ENCODE peak calls at places on chromosomes 11 and 22, in seven cellular contexts. One of them, this sample, is unnamed.

GRCh38 chr11:13928566-13929251 is 33.8 kb upstream of the SPON1 start:
- DNase-seq in CD4-positive, alpha-beta T cell: no peak
- DNase-seq in astrocyte: peak; percentile 52
- DNase-seq in coronary artery: no peak
- DNase-seq in WTC11: no peak
- DNase-seq in fibroblast of mammary gland: peak; percentile 85
- DNase-seq in BE2C: no peak
- DNase-seq in this sample: no peak

GRCh38 chr22:42114721-42115120 is 15.9 kb downstream of the CYP2D6 start:
- DNase-seq in coronary artery: no peak
- DNase-seq in CD4-positive, alpha-beta T cell: no peak
- DNase-seq in astrocyte: no peak
- DNase-seq in BE2C: peak; percentile 68
- DNase-seq in WTC11: peak; percentile 67
- DNase-seq in fibroblast of mammary gland: peak; percentile 36
- DNase-seq in this sample: no peak

GRCh38 chr22:21052715-21053459 is 7.1 kb downstream of the LRRC74B start:
- DNase-seq in fibroblast of mammary gland: no peak
- DNase-seq in coronary artery: no peak
- DNase-seq in BE2C: no peak
- DNase-seq in CD4-positive, alpha-beta T cell: no peak
- DNase-seq in WTC11: no peak
- DNase-seq in astrocyte: no peak
- DNase-seq in this sample: no peak

GRCh38 chr11:2581931-2582435 is 117.8 kb downstream of the KCNQ1OT1 start:
- DNase-seq in BE2C: peak; percentile 1
- DNase-seq in CD4-positive, alpha-beta T cell: peak; percentile 0
- DNase-seq in astrocyte: no peak
- DNase-seq in WTC11: peak; percentile 10
- DNase-seq in coronary artery: no peak
- DNase-seq in fibroblast of mammary gland: no peak
- DNase-seq in this sample: peak; percentile 28

GRCh38 chr11:84671325-84672019 is 955.7 kb downstream of the DLG2 start:
- DNase-seq in coronary artery: no peak
- DNase-seq in BE2C: no peak
- DNase-seq in CD4-positive, alpha-beta T cell: no peak
- DNase-seq in fibroblast of mammary gland: no peak
- DNase-seq in astrocyte: no peak
- DNase-seq in WTC11: no peak
- DNase-seq in this sample: no peak

GRCh38 chr11:61544466-61544865 is 35.9 kb downstream of the LRRC10B start:
- DNase-seq in WTC11: no peak
- DNase-seq in BE2C: no peak
- DNase-seq in coronary artery: no peak
- DNase-seq in astrocyte: no peak
- DNase-seq in CD4-positive, alpha-beta T cell: no peak
- DNase-seq in fibroblast of mammary gland: no peak
- DNase-seq in this sample: no peak

GRCh38 chr11:36469063-36469462 is 41.0 kb downstream of the TRAF6 start:
- DNase-seq in astrocyte: no peak
- DNase-seq in BE2C: no peak
- DNase-seq in WTC11: peak; percentile 92
- DNase-seq in CD4-positive, alpha-beta T cell: no peak
- DNase-seq in coronary artery: no peak
- DNase-seq in fibroblast of mammary gland: peak; percentile 14
- DNase-seq in this sample: no peak

GRCh38 chr22:43085658-43086606 is 3.3 kb downstream of the TTLL1 start:
- DNase-seq in WTC11: no peak
- DNase-seq in CD4-positive, alpha-beta T cell: no peak
- DNase-seq in astrocyte: no peak
- DNase-seq in BE2C: no peak
- DNase-seq in coronary artery: no peak
- DNase-seq in fibroblast of mammary gland: no peak
- DNase-seq in this sample: no peak

GRCh38 chr11:11972148-11972547 is 36.3 kb downstream of the DKK3 start:
- DNase-seq in astrocyte: no peak
- DNase-seq in fibroblast of mammary gland: no peak
- DNase-seq in CD4-positive, alpha-beta T cell: no peak
- DNase-seq in WTC11: no peak
- DNase-seq in BE2C: peak; percentile 38
- DNase-seq in coronary artery: peak; percentile 67
- DNase-seq in this sample: no peak

GRCh38 chr11:10310301-10310841 is 5.5 kb downstream of the ADM start:
- DNase-seq in coronary artery: no peak
- DNase-seq in astrocyte: no peak
- DNase-seq in BE2C: no peak
- DNase-seq in fibroblast of mammary gland: no peak
- DNase-seq in CD4-positive, alpha-beta T cell: no peak
- DNase-seq in WTC11: no peak
- DNase-seq in this sample: no peak

GRCh38 chr11:75508051-75508561 is 17.6 kb downstream of the GDPD5 start:
- DNase-seq in BE2C: no peak
- DNase-seq in fibroblast of mammary gland: no peak
- DNase-seq in coronary artery: no peak
- DNase-seq in astrocyte: no peak
- DNase-seq in WTC11: no peak
- DNase-seq in CD4-positive, alpha-beta T cell: peak; percentile 51
- DNase-seq in this sample: no peak

GRCh38 chr22:39486951-39487825 is 14.9 kb upstream of the MIEF1 start:
- DNase-seq in WTC11: no peak
- DNase-seq in BE2C: no peak
- DNase-seq in coronary artery: no peak
- DNase-seq in CD4-positive, alpha-beta T cell: no peak
- DNase-seq in fibroblast of mammary gland: no peak
- DNase-seq in astrocyte: no peak
- DNase-seq in this sample: no peak

GRCh38 chr22:42299586-42300285 is 29.3 kb upstream of the TCF20 start:
- DNase-seq in BE2C: no peak
- DNase-seq in WTC11: peak; percentile 61
- DNase-seq in astrocyte: no peak
- DNase-seq in coronary artery: no peak
- DNase-seq in CD4-positive, alpha-beta T cell: peak; percentile 57
- DNase-seq in fibroblast of mammary gland: no peak
- DNase-seq in this sample: peak; percentile 74

GRCh38 chr22:37419916-37420655 is 7.2 kb downstream of the ELFN2 start:
- DNase-seq in astrocyte: peak; percentile 14
- DNase-seq in coronary artery: no peak
- DNase-seq in BE2C: no peak
- DNase-seq in fibroblast of mammary gland: no peak
- DNase-seq in CD4-positive, alpha-beta T cell: no peak
- DNase-seq in WTC11: peak; percentile 64
- DNase-seq in this sample: no peak

GRCh38 chr11:103024086-103024485 is 67.9 kb downstream of the DCUN1D5 start:
- DNase-seq in coronary artery: no peak
- DNase-seq in astrocyte: peak; percentile 84
- DNase-seq in fibroblast of mammary gland: no peak
- DNase-seq in BE2C: no peak
- DNase-seq in CD4-positive, alpha-beta T cell: no peak
- DNase-seq in WTC11: no peak
- DNase-seq in this sample: no peak

GRCh38 chr11:78586452-78587046 is 11.9 kb upstream of the NARS2 start:
- DNase-seq in coronary artery: no peak
- DNase-seq in WTC11: no peak
- DNase-seq in fibroblast of mammary gland: peak; percentile 44
- DNase-seq in astrocyte: no peak
- DNase-seq in BE2C: no peak
- DNase-seq in CD4-positive, alpha-beta T cell: no peak
- DNase-seq in this sample: no peak
- TF ChIP-seq CTCF in coronary artery: no peak
- TF ChIP-seq CTCF in WTC11: peak; percentile 60
- TF ChIP-seq CTCF in fibroblast of mammary gland: peak; percentile 59
- TF ChIP-seq CTCF in astrocyte: peak; percentile 39
- TF ChIP-seq CTCF in BE2C: peak; percentile 65
- TF ChIP-seq CTCF in CD4-positive, alpha-beta T cell: peak; percentile 64
- TF ChIP-seq CTCF in this sample: peak; percentile 76

GRCh38 chr22:38469306-38469781 is 1.4 kb downstream of the KDELR3 start:
- DNase-seq in CD4-positive, alpha-beta T cell: no peak
- DNase-seq in coronary artery: no peak
- DNase-seq in WTC11: no peak
- DNase-seq in astrocyte: no peak
- DNase-seq in BE2C: no peak
- DNase-seq in fibroblast of mammary gland: no peak
- DNase-seq in this sample: no peak

GRCh38 chr22:38465673-38466490 is 2.0 kb upstream of the KDELR3 start:
- DNase-seq in astrocyte: no peak
- DNase-seq in fibroblast of mammary gland: peak; percentile 44
- DNase-seq in WTC11: no peak
- DNase-seq in coronary artery: no peak
- DNase-seq in BE2C: no peak
- DNase-seq in CD4-positive, alpha-beta T cell: no peak
- DNase-seq in this sample: no peak

GRCh38 chr22:38467438-38467903 is 425 bp upstream of the KDELR3 start:
- DNase-seq in coronary artery: no peak
- DNase-seq in CD4-positive, alpha-beta T cell: no peak
- DNase-seq in WTC11: peak; percentile 48
- DNase-seq in fibroblast of mammary gland: no peak
- DNase-seq in astrocyte: no peak
- DNase-seq in BE2C: no peak
- DNase-seq in this sample: no peak

GRCh38 chr22:38468761-38469305 is 937 bp downstream of the KDELR3 start:
- DNase-seq in coronary artery: no peak
- DNase-seq in CD4-positive, alpha-beta T cell: no peak
- DNase-seq in BE2C: no peak
- DNase-seq in WTC11: no peak
- DNase-seq in astrocyte: no peak
- DNase-seq in fibroblast of mammary gland: no peak
- DNase-seq in this sample: no peak

GRCh38 chr22:38467904-38468760 is at the start of gene KDELR3:
- DNase-seq in CD4-positive, alpha-beta T cell: peak; percentile 22
- DNase-seq in BE2C: peak; percentile 63
- DNase-seq in WTC11: peak; percentile 44
- DNase-seq in fibroblast of mammary gland: peak; percentile 62
- DNase-seq in coronary artery: no peak
- DNase-seq in astrocyte: peak; percentile 52
- DNase-seq in this sample: no peak
- TF ChIP-seq CTCF in CD4-positive, alpha-beta T cell: no peak
- TF ChIP-seq CTCF in BE2C: peak; percentile 23
- TF ChIP-seq CTCF in WTC11: no peak
- TF ChIP-seq CTCF in fibroblast of mammary gland: peak; percentile 3
- TF ChIP-seq CTCF in coronary artery: no peak
- TF ChIP-seq CTCF in astrocyte: no peak
- TF ChIP-seq CTCF in this sample: no peak

GRCh38 chr11:7655253-7656217 is 17.8 kb downstream of the CYB5R2 start:
- DNase-seq in fibroblast of mammary gland: no peak
- DNase-seq in coronary artery: peak; percentile 70
- DNase-seq in BE2C: no peak
- DNase-seq in WTC11: no peak
- DNase-seq in astrocyte: no peak
- DNase-seq in CD4-positive, alpha-beta T cell: no peak
- DNase-seq in this sample: no peak
- TF ChIP-seq CTCF in fibroblast of mammary gland: no peak
- TF ChIP-seq CTCF in coronary artery: no peak
- TF ChIP-seq CTCF in BE2C: no peak
- TF ChIP-seq CTCF in WTC11: no peak
- TF ChIP-seq CTCF in astrocyte: no peak
- TF ChIP-seq CTCF in CD4-positive, alpha-beta T cell: no peak
- TF ChIP-seq CTCF in this sample: no peak

GRCh38 chr22:50473088-50473487 is 1.7 kb downstream of the SBF1 start:
- DNase-seq in WTC11: no peak
- DNase-seq in coronary artery: no peak
- DNase-seq in CD4-positive, alpha-beta T cell: peak; percentile 49
- DNase-seq in astrocyte: no peak
- DNase-seq in fibroblast of mammary gland: no peak
- DNase-seq in BE2C: no peak
- DNase-seq in this sample: no peak
- TF ChIP-seq CTCF in WTC11: no peak
- TF ChIP-seq CTCF in coronary artery: no peak
- TF ChIP-seq CTCF in CD4-positive, alpha-beta T cell: no peak
- TF ChIP-seq CTCF in astrocyte: no peak
- TF ChIP-seq CTCF in fibroblast of mammary gland: peak; percentile 3
- TF ChIP-seq CTCF in BE2C: peak; percentile 50
- TF ChIP-seq CTCF in this sample: no peak

DNA sequence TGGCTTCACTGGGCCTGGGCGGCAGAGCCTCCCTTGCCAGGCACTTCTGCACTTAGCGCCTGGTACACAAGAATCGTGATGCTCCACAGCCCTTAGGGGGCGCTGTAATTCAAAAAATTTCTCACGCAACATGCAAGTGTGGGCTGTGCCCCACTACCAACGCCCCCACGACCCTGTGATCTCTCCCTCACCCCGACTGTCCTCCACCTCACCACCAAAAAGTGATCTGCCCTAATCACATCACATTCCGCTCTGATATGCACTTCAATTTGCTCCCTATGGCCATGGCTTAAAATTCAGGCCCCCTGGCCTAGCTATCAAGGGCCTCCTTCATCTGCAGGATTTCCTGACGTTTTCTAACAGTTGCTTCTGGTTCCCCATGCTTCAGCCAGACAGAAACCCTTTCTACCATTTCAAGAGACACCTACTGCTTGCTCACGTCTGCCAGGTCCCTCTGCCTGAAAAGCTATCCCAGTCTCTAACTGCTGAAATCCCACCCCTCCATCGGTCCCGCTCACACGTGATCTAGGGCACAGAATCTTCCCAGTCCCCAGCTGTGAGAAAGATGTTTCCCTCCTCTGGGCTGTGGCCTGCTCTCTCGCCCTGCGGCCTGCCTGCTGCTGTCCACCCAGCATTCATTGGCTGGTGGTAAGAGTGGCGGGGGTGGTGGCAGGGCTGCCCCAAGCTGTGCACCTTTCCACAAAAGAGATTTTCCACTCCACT is 27.9 kb upstream of the LRRC32 start:
- DNase-seq in coronary artery: no peak
- DNase-seq in CD4-positive, alpha-beta T cell: no peak
- DNase-seq in BE2C: no peak
- DNase-seq in WTC11: peak; percentile 59
- DNase-seq in fibroblast of mammary gland: no peak
- DNase-seq in astrocyte: no peak
- DNase-seq in this sample: no peak
- TF ChIP-seq CTCF in coronary artery: no peak
- TF ChIP-seq CTCF in CD4-positive, alpha-beta T cell: no peak
- TF ChIP-seq CTCF in BE2C: peak; percentile 54
- TF ChIP-seq CTCF in WTC11: peak; percentile 88
- TF ChIP-seq CTCF in fibroblast of mammary gland: peak; percentile 21
- TF ChIP-seq CTCF in astrocyte: peak; percentile 20
- TF ChIP-seq CTCF in this sample: no peak

GRCh38 chr11:17890333-17890732 is 122.5 kb downstream of the SERGEF start:
- DNase-seq in fibroblast of mammary gland: no peak
- DNase-seq in astrocyte: no peak
- DNase-seq in WTC11: no peak
- DNase-seq in coronary artery: no peak
- DNase-seq in CD4-positive, alpha-beta T cell: no peak
- DNase-seq in BE2C: no peak
- DNase-seq in this sample: no peak
- TF ChIP-seq CTCF in fibroblast of mammary gland: no peak
- TF ChIP-seq CTCF in astrocyte: peak; percentile 5
- TF ChIP-seq CTCF in WTC11: no peak
- TF ChIP-seq CTCF in coronary artery: no peak
- TF ChIP-seq CTCF in CD4-positive, alpha-beta T cell: no peak
- TF ChIP-seq CTCF in BE2C: no peak
- TF ChIP-seq CTCF in this sample: no peak

GRCh38 chr11:66313321-66314185 is 3.3 kb downstream of the CD248 start:
- DNase-seq in BE2C: peak; percentile 45
- DNase-seq in fibroblast of mammary gland: peak; percentile 59
- DNase-seq in WTC11: peak; percentile 78
- DNase-seq in coronary artery: peak; percentile 76
- DNase-seq in astrocyte: no peak
- DNase-seq in CD4-positive, alpha-beta T cell: no peak
- DNase-seq in this sample: peak; percentile 56
- TF ChIP-seq CTCF in BE2C: peak; percentile 40
- TF ChIP-seq CTCF in fibroblast of mammary gland: peak; percentile 18
- TF ChIP-seq CTCF in WTC11: no peak
- TF ChIP-seq CTCF in coronary artery: no peak
- TF ChIP-seq CTCF in astrocyte: no peak
- TF ChIP-seq CTCF in CD4-positive, alpha-beta T cell: no peak
- TF ChIP-seq CTCF in this sample: peak; percentile 23

This sample was measured in mesothelial cell of epicardium.